ENCODE peak calls at places on chromosome 3, in eight cellular contexts. One of them, this sample, is unnamed.

GRCh38 chr3:15631426-15632211 is 30.1 kb downstream of the BTD start:
- DNase-seq in ACHN: no peak
- DNase-seq in activated T-helper 1 cell treated with Interleukin-2 at 50 U/mL for 16 hours: no peak
- DNase-seq in psoas muscle: no peak
- DNase-seq in MG63: no peak
- DNase-seq in right cardiac atrium: no peak
- DNase-seq in activated B cell treated with CpG ODN at 0.5 μM for 24 hours: no peak
- DNase-seq in adrenal gland: no peak
- DNase-seq in this sample: no peak

GRCh38 chr3:42216820-42217416 is 49.1 kb downstream of the CCK start:
- DNase-seq in MG63: no peak
- DNase-seq in psoas muscle: no peak
- DNase-seq in activated T-helper 1 cell treated with Interleukin-2 at 50 U/mL for 16 hours: no peak
- DNase-seq in activated B cell treated with CpG ODN at 0.5 μM for 24 hours: no peak
- DNase-seq in adrenal gland: no peak
- DNase-seq in ACHN: no peak
- DNase-seq in right cardiac atrium: no peak
- DNase-seq in this sample: no peak

GRCh38 chr3:9121366-9121765 is 128.1 kb downstream of the SRGAP3 start:
- DNase-seq in right cardiac atrium: no peak
- DNase-seq in adrenal gland: no peak
- DNase-seq in psoas muscle: no peak
- DNase-seq in MG63: no peak
- DNase-seq in activated T-helper 1 cell treated with Interleukin-2 at 50 U/mL for 16 hours: no peak
- DNase-seq in activated B cell treated with CpG ODN at 0.5 μM for 24 hours: no peak
- DNase-seq in ACHN: no peak
- DNase-seq in this sample: no peak

GRCh38 chr3:10262027-10262426 is 13.8 kb downstream of the TATDN2 start:
- DNase-seq in ACHN: no peak
- DNase-seq in MG63: no peak
- DNase-seq in activated T-helper 1 cell treated with Interleukin-2 at 50 U/mL for 16 hours: no peak
- DNase-seq in right cardiac atrium: no peak
- DNase-seq in psoas muscle: no peak
- DNase-seq in adrenal gland: no peak
- DNase-seq in activated B cell treated with CpG ODN at 0.5 μM for 24 hours: no peak
- DNase-seq in this sample: no peak

GRCh38 chr3:191987951-191988350 is 527.0 kb downstream of the PYDC2 start:
- DNase-seq in activated T-helper 1 cell treated with Interleukin-2 at 50 U/mL for 16 hours: no peak
- DNase-seq in MG63: no peak
- DNase-seq in ACHN: no peak
- DNase-seq in activated B cell treated with CpG ODN at 0.5 μM for 24 hours: no peak
- DNase-seq in psoas muscle: no peak
- DNase-seq in adrenal gland: no peak
- DNase-seq in right cardiac atrium: no peak
- DNase-seq in this sample: no peak

GRCh38 chr3:10925436-10926260 is 66.9 kb upstream of the SLC6A1 start:
- DNase-seq in activated B cell treated with CpG ODN at 0.5 μM for 24 hours: no peak
- DNase-seq in psoas muscle: no peak
- DNase-seq in activated T-helper 1 cell treated with Interleukin-2 at 50 U/mL for 16 hours: no peak
- DNase-seq in right cardiac atrium: no peak
- DNase-seq in ACHN: no peak
- DNase-seq in MG63: no peak
- DNase-seq in adrenal gland: no peak
- DNase-seq in this sample: no peak

GRCh38 chr3:160564205-160564922 is 1.0 kb downstream of the KPNA4 start:
- DNase-seq in adrenal gland: no peak
- DNase-seq in MG63: peak
- DNase-seq in psoas muscle: no peak
- DNase-seq in activated B cell treated with CpG ODN at 0.5 μM for 24 hours: no peak
- DNase-seq in activated T-helper 1 cell treated with Interleukin-2 at 50 U/mL for 16 hours: no peak
- DNase-seq in right cardiac atrium: no peak
- DNase-seq in ACHN: peak
- DNase-seq in this sample: no peak

GRCh38 chr3:174439621-174440349 is 419.3 kb upstream of the NAALADL2 start:
- DNase-seq in ACHN: peak
- DNase-seq in psoas muscle: no peak
- DNase-seq in activated B cell treated with CpG ODN at 0.5 μM for 24 hours: no peak
- DNase-seq in activated T-helper 1 cell treated with Interleukin-2 at 50 U/mL for 16 hours: no peak
- DNase-seq in adrenal gland: no peak
- DNase-seq in right cardiac atrium: no peak
- DNase-seq in MG63: peak
- DNase-seq in this sample: peak

GRCh38 chr3:25354071-25354470 is 74.0 kb upstream of the RARB start:
- DNase-seq in right cardiac atrium: no peak
- DNase-seq in activated T-helper 1 cell treated with Interleukin-2 at 50 U/mL for 16 hours: no peak
- DNase-seq in psoas muscle: no peak
- DNase-seq in adrenal gland: no peak
- DNase-seq in activated B cell treated with CpG ODN at 0.5 μM for 24 hours: no peak
- DNase-seq in MG63: no peak
- DNase-seq in ACHN: no peak
- DNase-seq in this sample: no peak

GRCh38 chr3:119184808-119185690 is 11.7 kb downstream of the UPK1B start:
- DNase-seq in ACHN: peak
- DNase-seq in psoas muscle: no peak
- DNase-seq in activated B cell treated with CpG ODN at 0.5 μM for 24 hours: no peak
- DNase-seq in adrenal gland: no peak
- DNase-seq in right cardiac atrium: no peak
- DNase-seq in MG63: no peak
- DNase-seq in activated T-helper 1 cell treated with Interleukin-2 at 50 U/mL for 16 hours: no peak
- DNase-seq in this sample: peak

GRCh38 chr3:170999737-171000242 is 26.7 kb downstream of the SLC2A2 start:
- DNase-seq in psoas muscle: no peak
- DNase-seq in adrenal gland: peak
- DNase-seq in activated T-helper 1 cell treated with Interleukin-2 at 50 U/mL for 16 hours: no peak
- DNase-seq in MG63: peak
- DNase-seq in activated B cell treated with CpG ODN at 0.5 μM for 24 hours: no peak
- DNase-seq in ACHN: peak
- DNase-seq in right cardiac atrium: no peak
- DNase-seq in this sample: peak

GRCh38 chr3:163916596-163917560 is 1161.4 kb downstream of the SI start:
- DNase-seq in psoas muscle: no peak
- DNase-seq in adrenal gland: no peak
- DNase-seq in activated T-helper 1 cell treated with Interleukin-2 at 50 U/mL for 16 hours: no peak
- DNase-seq in MG63: no peak
- DNase-seq in right cardiac atrium: no peak
- DNase-seq in ACHN: peak
- DNase-seq in activated B cell treated with CpG ODN at 0.5 μM for 24 hours: no peak
- DNase-seq in this sample: no peak

GRCh38 chr3:24258260-24258659 is 236.4 kb downstream of the THRB start:
- DNase-seq in right cardiac atrium: no peak
- DNase-seq in psoas muscle: no peak
- DNase-seq in activated T-helper 1 cell treated with Interleukin-2 at 50 U/mL for 16 hours: no peak
- DNase-seq in MG63: no peak
- DNase-seq in adrenal gland: no peak
- DNase-seq in ACHN: no peak
- DNase-seq in activated B cell treated with CpG ODN at 0.5 μM for 24 hours: no peak
- DNase-seq in this sample: no peak

GRCh38 chr3:17135696-17136095 is 250.9 kb downstream of the PLCL2 start:
- DNase-seq in activated T-helper 1 cell treated with Interleukin-2 at 50 U/mL for 16 hours: no peak
- DNase-seq in right cardiac atrium: no peak
- DNase-seq in MG63: no peak
- DNase-seq in adrenal gland: peak
- DNase-seq in psoas muscle: no peak
- DNase-seq in activated B cell treated with CpG ODN at 0.5 μM for 24 hours: no peak
- DNase-seq in ACHN: no peak
- DNase-seq in this sample: no peak

This sample was measured in Panc1.